ENCODE peak calls at places on chromosomes 1 and 21, in eight cellular contexts. W is central memory CD4-positive, alpha-beta T cell; G is transverse colon; N is heart right ventricle; P is NCI-H2081; V is DMS153; M is osteocyte; B is left lung. A is an unnamed sample.

GRCh38 chr1:108049083-108049819 is 84.3 kb upstream of the VAV3 start:
- DNase-seq in W (no peak), G (no peak), N (peak), P (no peak), V (no peak), M (no peak), B (no peak), A (peak)

GRCh38 chr1:74712863-74713262 is 20.0 kb downstream of the CRYZ start:
- DNase-seq in W (no peak), G (no peak), N (no peak), P (peak), V (no peak), M (no peak), B (no peak), A (no peak)

GRCh38 chr1:195530961-195531360 is 1077.3 kb downstream of the KCNT2 start:
- DNase-seq in W (no peak), G (no peak), N (no peak), P (no peak), V (no peak), M (no peak), B (no peak), A (no peak)

GRCh38 chr21:32918467-32919140 is 107.1 kb upstream of the OLIG2 start:
- DNase-seq in W (no peak), G (no peak), N (no peak), P (no peak), V (no peak), M (no peak), B (no peak), A (no peak)

GRCh38 chr1:195820925-195821324 is 787.3 kb downstream of the KCNT2 start:
- DNase-seq in W (no peak), G (no peak), N (no peak), P (no peak), V (no peak), M (no peak), B (no peak), A (no peak)

GRCh38 chr1:19639999-19640362 is 4.1 kb upstream of the NBL1 start:
- DNase-seq in W (no peak), G (peak), N (no peak), P (no peak), V (no peak), M (no peak), B (no peak), A (no peak)

GRCh38 chr1:85584264-85584781 is 3.8 kb downstream of the CCN1 start:
- DNase-seq in W (no peak), G (no peak), N (no peak), P (no peak), V (no peak), M (no peak), B (no peak), A (no peak)

GRCh38 chr1:31239653-31240241 is at the start of gene NKAIN1:
- DNase-seq in W (no peak), G (no peak), N (no peak), P (peak), V (no peak), M (no peak), B (peak), A (no peak)

GRCh38 chr1:213704941-213705340 is 282.8 kb upstream of the PROX1 start:
- DNase-seq in W (no peak), G (no peak), N (no peak), P (no peak), V (no peak), M (no peak), B (no peak), A (no peak)

GRCh38 chr1:192108143-192108542 is 50.1 kb upstream of the RGS18 start:
- DNase-seq in W (no peak), G (no peak), N (no peak), P (no peak), V (no peak), M (no peak), B (no peak), A (no peak)

GRCh38 chr1:170503691-170504090 is 28.3 kb upstream of the GORAB start:
- DNase-seq in W (no peak), G (no peak), N (no peak), P (no peak), V (no peak), M (no peak), B (no peak), A (no peak)

GRCh38 chr1:92482404-92482664 is 4.4 kb downstream of the GFI1 start:
- DNase-seq in W (no peak), G (no peak), N (no peak), P (no peak), V (no peak), M (no peak), B (peak), A (no peak)

GRCh38 chr21:15627011-15627410 is 102.8 kb upstream of the USP25 start:
- DNase-seq in W (no peak), G (no peak), N (no peak), P (no peak), V (no peak), M (no peak), B (no peak), A (no peak)

GRCh38 chr1:205963352-205963751 is 20.1 kb upstream of the SLC26A9 start:
- DNase-seq in W (no peak), G (no peak), N (no peak), P (no peak), V (no peak), M (no peak), B (no peak), A (no peak)

GRCh38 chr1:99645699-99646531 is at the start of gene PALMD:
- DNase-seq in W (no peak), G (peak), N (peak), P (no peak), V (peak), M (no peak), B (peak), A (no peak)

GRCh38 chr1:37509181-37509580 is 5.4 kb downstream of the MEAF6 start:
- DNase-seq in W (no peak), G (no peak), N (no peak), P (no peak), V (no peak), M (no peak), B (no peak), A (no peak)

GRCh38 chr1:229253170-229253974 is 17.5 kb upstream of the RAB4A start:
- DNase-seq in W (peak), G (peak), N (no peak), P (peak), V (peak), M (no peak), B (no peak), A (no peak)

GRCh38 chr1:59521456-59521855 is 224.6 kb downstream of the FGGY start:
- DNase-seq in W (no peak), G (no peak), N (no peak), P (no peak), V (no peak), M (no peak), B (no peak), A (no peak)

GRCh38 chr1:198278922-198279321 is 122.1 kb downstream of the NEK7 start:
- DNase-seq in W (no peak), G (no peak), N (no peak), P (no peak), V (no peak), M (no peak), B (no peak), A (no peak)

GRCh38 chr1:152001631-152002584 is 8.2 kb upstream of the S100A10 start:
- DNase-seq in W (peak), G (peak), N (peak), P (peak), V (peak), M (peak), B (no peak), A (peak)

GRCh38 chr21:29347274-29347681 is 48.6 kb downstream of the BACH1 start:
- DNase-seq in W (no peak), G (peak), N (no peak), P (no peak), V (no peak), M (no peak), B (no peak), A (no peak)

GRCh38 chr1:226046240-226046639 is 16.3 kb upstream of the H3-3A start:
- DNase-seq in W (no peak), G (peak), N (no peak), P (no peak), V (no peak), M (no peak), B (no peak), A (no peak)

GRCh38 chr1:218412181-218412580 is 67.0 kb downstream of the TGFB2 start:
- DNase-seq in W (no peak), G (no peak), N (no peak), P (no peak), V (no peak), M (no peak), B (no peak), A (no peak)

GRCh38 chr1:91651671-91652071 is 151.0 kb downstream of the CDC7 start:
- DNase-seq in W (no peak), G (peak), N (peak), P (no peak), V (no peak), M (no peak), B (peak), A (no peak)

GRCh38 chr1:3037281-3038040 is 16.2 kb downstream of the ACTRT2 start:
- DNase-seq in W (no peak), G (no peak), N (no peak), P (no peak), V (no peak), M (no peak), B (no peak), A (no peak)

GRCh38 chr1:150970818-150971582 is 3.6 kb downstream of the CERS2 start:
- DNase-seq in W (no peak), G (peak), N (peak), P (no peak), V (no peak), M (no peak), B (peak), A (no peak)

GRCh38 chr1:234725177-234726132 is 115.5 kb upstream of the IRF2BP2 start:
- DNase-seq in W (peak), G (no peak), N (peak), P (peak), V (peak), M (no peak), B (no peak), A (no peak)

GRCh38 chr21:46622226-46622625 is 13.2 kb upstream of the PRMT2 start:
- DNase-seq in W (peak), G (peak), N (no peak), P (no peak), V (no peak), M (peak), B (no peak), A (peak)

GRCh38 chr1:34831721-34832246 is 27.8 kb downstream of the SMIM12 start:
- DNase-seq in W (no peak), G (no peak), N (no peak), P (no peak), V (peak), M (peak), B (no peak), A (no peak)

GRCh38 chr1:114660250-114660649 is 9.6 kb downstream of the DENND2C start:
- DNase-seq in W (no peak), G (no peak), N (no peak), P (no peak), V (no peak), M (no peak), B (no peak), A (no peak)

GRCh38 chr1:61131716-61132115 is 49.4 kb downstream of the NFIA start:
- DNase-seq in W (no peak), G (no peak), N (no peak), P (no peak), V (no peak), M (no peak), B (no peak), A (no peak)

GRCh38 chr1:230281531-230281930 is 144.6 kb downstream of the PGBD5 start:
- DNase-seq in W (no peak), G (no peak), N (no peak), P (no peak), V (no peak), M (no peak), B (peak), A (no peak)

GRCh38 chr1:230849451-230850194 is 18.7 kb downstream of the C1orf198 start:
- DNase-seq in W (no peak), G (no peak), N (peak), P (no peak), V (no peak), M (peak), B (peak), A (no peak)

GRCh38 chr1:26996024-26996423 is 2.5 kb downstream of the TRNP1 start:
- DNase-seq in W (no peak), G (no peak), N (no peak), P (no peak), V (no peak), M (no peak), B (no peak), A (no peak)

GRCh38 chr1:21324368-21325137 is 34.3 kb upstream of the ECE1 start:
- DNase-seq in W (peak), G (peak), N (peak), P (no peak), V (no peak), M (peak), B (peak), A (peak)

A was measured in naive B cell.